ENCODE peak calls at places on chromosome 18, in six cellular contexts. One of them, this sample, is unnamed.
A peak's percentile ranks its signal among the peaks of the same experiment; 100 is the strongest.

GRCh38 chr18:61732854-61733253 is 160.0 kb downstream of the RNF152 start:
- DNase-seq in NAMALWA: no peak
- DNase-seq in cardiac fibroblast: peak; percentile 23
- DNase-seq in stromal cell of bone marrow: no peak
- DNase-seq in hepatocyte: no peak
- DNase-seq in sciatic nerve: no peak
- DNase-seq in this sample: no peak

GRCh38 chr18:26383454-26384270 is 157.4 kb downstream of the TAF4B start:
- DNase-seq in NAMALWA: peak; percentile 69
- DNase-seq in cardiac fibroblast: peak; percentile 80
- DNase-seq in sciatic nerve: no peak
- DNase-seq in stromal cell of bone marrow: peak; percentile 36
- DNase-seq in hepatocyte: peak; percentile 64
- DNase-seq in this sample: peak; percentile 36

GRCh38 chr18:67583621-67584020 is 67.1 kb upstream of the DSEL start:
- DNase-seq in stromal cell of bone marrow: no peak
- DNase-seq in hepatocyte: no peak
- DNase-seq in NAMALWA: no peak
- DNase-seq in sciatic nerve: no peak
- DNase-seq in cardiac fibroblast: peak; percentile 45
- DNase-seq in this sample: no peak

GRCh38 chr18:9712606-9713005 is 4.5 kb downstream of the RAB31 start:
- DNase-seq in hepatocyte: no peak
- DNase-seq in NAMALWA: no peak
- DNase-seq in stromal cell of bone marrow: peak; percentile 48
- DNase-seq in cardiac fibroblast: peak; percentile 41
- DNase-seq in sciatic nerve: no peak
- DNase-seq in this sample: no peak

GRCh38 chr18:56377161-56377560 is 261.2 kb downstream of the TXNL1 start:
- DNase-seq in stromal cell of bone marrow: no peak
- DNase-seq in hepatocyte: no peak
- DNase-seq in cardiac fibroblast: peak; percentile 4
- DNase-seq in NAMALWA: no peak
- DNase-seq in sciatic nerve: no peak
- DNase-seq in this sample: peak; percentile 47

GRCh38 chr18:75625966-75626365 is 198.5 kb upstream of the SMIM21 start:
- DNase-seq in hepatocyte: no peak
- DNase-seq in sciatic nerve: no peak
- DNase-seq in NAMALWA: no peak
- DNase-seq in cardiac fibroblast: peak; percentile 3
- DNase-seq in stromal cell of bone marrow: no peak
- DNase-seq in this sample: peak; percentile 26

GRCh38 chr18:79834834-79835233 is 37.1 kb downstream of the KCNG2 start:
- DNase-seq in sciatic nerve: no peak
- DNase-seq in cardiac fibroblast: no peak
- DNase-seq in hepatocyte: no peak
- DNase-seq in NAMALWA: no peak
- DNase-seq in stromal cell of bone marrow: no peak
- DNase-seq in this sample: no peak

GRCh38 chr18:74976331-74976909 is 232.5 kb downstream of the PTGR3 start:
- DNase-seq in NAMALWA: no peak
- DNase-seq in sciatic nerve: no peak
- DNase-seq in cardiac fibroblast: no peak
- DNase-seq in stromal cell of bone marrow: no peak
- DNase-seq in hepatocyte: no peak
- DNase-seq in this sample: no peak

GRCh38 chr18:8780227-8780626 is 74.9 kb downstream of the MTCL1 start:
- DNase-seq in hepatocyte: no peak
- DNase-seq in NAMALWA: no peak
- DNase-seq in cardiac fibroblast: no peak
- DNase-seq in sciatic nerve: no peak
- DNase-seq in stromal cell of bone marrow: no peak
- DNase-seq in this sample: no peak

GRCh38 chr18:11005528-11005927 is 143.8 kb downstream of the PIEZO2 start:
- DNase-seq in stromal cell of bone marrow: peak; percentile 4
- DNase-seq in hepatocyte: peak; percentile 89
- DNase-seq in sciatic nerve: no peak
- DNase-seq in NAMALWA: no peak
- DNase-seq in cardiac fibroblast: peak; percentile 86
- DNase-seq in this sample: peak; percentile 74

GRCh38 chr18:56556907-56557306 is 81.5 kb downstream of the TXNL1 start:
- DNase-seq in NAMALWA: no peak
- DNase-seq in sciatic nerve: no peak
- DNase-seq in stromal cell of bone marrow: no peak
- DNase-seq in hepatocyte: no peak
- DNase-seq in cardiac fibroblast: no peak
- DNase-seq in this sample: no peak

GRCh38 chr18:49447810-49448745 is 12.4 kb downstream of the DYM start:
- DNase-seq in NAMALWA: peak; percentile 81
- DNase-seq in sciatic nerve: no peak
- DNase-seq in hepatocyte: peak; percentile 60
- DNase-seq in stromal cell of bone marrow: peak; percentile 27
- DNase-seq in cardiac fibroblast: peak; percentile 89
- DNase-seq in this sample: peak; percentile 66

GRCh38 chr18:25350561-25351201 is 1.3 kb downstream of the ZNF521 start:
- DNase-seq in sciatic nerve: peak; percentile 78
- DNase-seq in hepatocyte: peak; percentile 70
- DNase-seq in cardiac fibroblast: peak; percentile 22
- DNase-seq in stromal cell of bone marrow: no peak
- DNase-seq in NAMALWA: no peak
- DNase-seq in this sample: peak; percentile 72

GRCh38 chr18:23828426-23828825 is 139.2 kb downstream of the LAMA3 start:
- DNase-seq in cardiac fibroblast: peak; percentile 87
- DNase-seq in stromal cell of bone marrow: peak; percentile 44
- DNase-seq in sciatic nerve: no peak
- DNase-seq in hepatocyte: peak; percentile 62
- DNase-seq in NAMALWA: peak; percentile 24
- DNase-seq in this sample: peak; percentile 64

GRCh38 chr18:60044290-60045006 is 144.7 kb downstream of the PMAIP1 start:
- DNase-seq in hepatocyte: no peak
- DNase-seq in stromal cell of bone marrow: no peak
- DNase-seq in sciatic nerve: no peak
- DNase-seq in NAMALWA: no peak
- DNase-seq in cardiac fibroblast: peak; percentile 78
- DNase-seq in this sample: peak; percentile 82

GRCh38 chr18:10927290-10927979 is 221.9 kb downstream of the PIEZO2 start:
- DNase-seq in stromal cell of bone marrow: peak; percentile 48
- DNase-seq in hepatocyte: no peak
- DNase-seq in cardiac fibroblast: peak; percentile 84
- DNase-seq in NAMALWA: no peak
- DNase-seq in sciatic nerve: no peak
- DNase-seq in this sample: peak; percentile 83

This sample was measured in foreskin fibroblast.